ENCODE peak calls at places on chromosome 4, in eight cellular contexts. H is lower leg skin, F is heart right ventricle, P is psoas muscle, W is choroid plexus epithelial cell, M is A549, Q is foreskin fibroblast, Z is AG04450. N is an unnamed sample.

GRCh38 chr4:146852365-146852764 is 93.3 kb downstream of the TTC29 start:
- DNase-seq in H (no peak), F (no peak), P (no peak), W (no peak), M (no peak), Q (no peak), Z (no peak), N (no peak)

GRCh38 chr4:113686950-113687718 is 74.4 kb downstream of the CAMK2D start:
- DNase-seq in H (no peak), F (no peak), P (no peak), W (peak), M (no peak), Q (no peak), Z (no peak), N (no peak)

GRCh38 chr4:80471701-80472100 is 136.2 kb downstream of the CFAP299 start:
- DNase-seq in H (no peak), F (no peak), P (no peak), W (peak), M (no peak), Q (no peak), Z (peak), N (no peak)

GRCh38 chr4:162154862-162155540 is 8.8 kb downstream of the FSTL5 start:
- DNase-seq in H (no peak), F (no peak), P (no peak), W (no peak), M (no peak), Q (no peak), Z (no peak), N (no peak)

GRCh38 chr4:8108261-8108660 is 50.4 kb downstream of the ABLIM2 start:
- DNase-seq in H (no peak), F (no peak), P (peak), W (no peak), M (no peak), Q (no peak), Z (no peak), N (no peak)

GRCh38 chr4:182562350-182562749 is 319.1 kb downstream of the TENM3 start:
- DNase-seq in H (no peak), F (no peak), P (no peak), W (peak), M (no peak), Q (no peak), Z (no peak), N (no peak)

GRCh38 chr4:8761824-8762205 is 109.8 kb downstream of the HMX1 start:
- DNase-seq in H (no peak), F (no peak), P (peak), W (no peak), M (no peak), Q (no peak), Z (no peak), N (no peak)

GRCh38 chr4:132227349-132228165 is 921.5 kb upstream of the PCDH10 start:
- DNase-seq in H (no peak), F (no peak), P (no peak), W (peak), M (peak), Q (peak), Z (no peak), N (no peak)

GRCh38 chr4:15674926-15675325 is 6.7 kb upstream of the FAM200B start:
- DNase-seq in H (no peak), F (no peak), P (no peak), W (no peak), M (no peak), Q (no peak), Z (no peak), N (no peak)

GRCh38 chr4:130210871-130211270 is 1114.9 kb downstream of the C4orf33 start:
- DNase-seq in H (no peak), F (no peak), P (no peak), W (peak), M (no peak), Q (no peak), Z (no peak), N (no peak)

GRCh38 chr4:98542011-98542410 is 116.4 kb downstream of the TSPAN5 start:
- DNase-seq in H (no peak), F (no peak), P (no peak), W (no peak), M (no peak), Q (no peak), Z (no peak), N (no peak)

GRCh38 chr4:98544818-98545399 is 113.5 kb downstream of the TSPAN5 start:
- DNase-seq in H (no peak), F (no peak), P (no peak), W (no peak), M (no peak), Q (no peak), Z (no peak), N (no peak)

GRCh38 chr4:98544141-98544817 is 114.1 kb downstream of the TSPAN5 start:
- DNase-seq in H (no peak), F (no peak), P (no peak), W (no peak), M (no peak), Q (no peak), Z (no peak), N (no peak)

DNA sequence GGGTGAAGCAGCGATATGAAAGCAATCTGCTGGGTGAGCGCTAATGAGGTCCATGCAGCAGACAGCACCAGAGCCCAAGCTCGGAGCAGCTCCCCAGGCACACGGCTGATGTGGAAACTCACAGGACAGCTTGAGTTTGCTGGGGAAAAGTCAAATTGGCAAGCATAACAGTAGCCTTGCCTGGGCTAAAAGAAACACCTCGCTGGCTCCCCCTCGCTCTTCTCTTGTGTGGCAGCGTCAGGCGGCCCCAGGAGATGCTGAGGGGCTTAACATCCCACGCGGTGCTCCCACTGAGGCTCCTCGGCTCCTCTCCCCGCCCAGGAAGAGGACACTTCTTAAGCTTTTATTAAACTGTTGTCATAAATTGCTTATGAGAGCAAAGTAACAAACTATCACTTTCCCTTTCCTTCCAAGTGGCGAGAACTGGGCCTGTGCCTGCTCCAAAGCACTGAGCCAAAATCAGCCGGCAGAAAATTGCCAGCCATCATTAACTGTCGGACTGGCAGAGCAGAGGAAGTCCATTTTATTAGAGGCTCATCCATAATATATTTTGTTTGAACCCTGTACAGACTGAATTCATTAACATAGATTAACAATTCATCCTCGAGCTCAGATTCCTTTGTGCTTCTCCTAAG is 111.4 kb downstream of the TSPAN5 start:
- DNase-seq in H (no peak), F (no peak), P (no peak), W (peak), M (no peak), Q (no peak), Z (no peak), N (no peak)
- H3K4me3 ChIP-seq in H (no peak), F (peak), P (peak), W (peak), M (no peak), Q (peak), Z (peak), N (no peak)

GRCh38 chr4:145182212-145182611 is 1.8 kb upstream of the OTUD4 start:
- DNase-seq in H (no peak), F (no peak), P (no peak), W (no peak), M (no peak), Q (no peak), Z (no peak), N (no peak)

GRCh38 chr4:145178740-145179139 is 1.6 kb downstream of the OTUD4 start:
- DNase-seq in H (no peak), F (no peak), P (no peak), W (no peak), M (no peak), Q (no peak), Z (no peak), N (no peak)

GRCh38 chr4:145179201-145179860 is 1.1 kb downstream of the OTUD4 start:
- DNase-seq in H (peak), F (peak), P (peak), W (peak), M (peak), Q (peak), Z (no peak), N (no peak)

GRCh38 chr4:145181091-145181501 is 707 bp upstream of the OTUD4 start:
- DNase-seq in H (no peak), F (no peak), P (no peak), W (no peak), M (no peak), Q (no peak), Z (no peak), N (no peak)

DNA sequence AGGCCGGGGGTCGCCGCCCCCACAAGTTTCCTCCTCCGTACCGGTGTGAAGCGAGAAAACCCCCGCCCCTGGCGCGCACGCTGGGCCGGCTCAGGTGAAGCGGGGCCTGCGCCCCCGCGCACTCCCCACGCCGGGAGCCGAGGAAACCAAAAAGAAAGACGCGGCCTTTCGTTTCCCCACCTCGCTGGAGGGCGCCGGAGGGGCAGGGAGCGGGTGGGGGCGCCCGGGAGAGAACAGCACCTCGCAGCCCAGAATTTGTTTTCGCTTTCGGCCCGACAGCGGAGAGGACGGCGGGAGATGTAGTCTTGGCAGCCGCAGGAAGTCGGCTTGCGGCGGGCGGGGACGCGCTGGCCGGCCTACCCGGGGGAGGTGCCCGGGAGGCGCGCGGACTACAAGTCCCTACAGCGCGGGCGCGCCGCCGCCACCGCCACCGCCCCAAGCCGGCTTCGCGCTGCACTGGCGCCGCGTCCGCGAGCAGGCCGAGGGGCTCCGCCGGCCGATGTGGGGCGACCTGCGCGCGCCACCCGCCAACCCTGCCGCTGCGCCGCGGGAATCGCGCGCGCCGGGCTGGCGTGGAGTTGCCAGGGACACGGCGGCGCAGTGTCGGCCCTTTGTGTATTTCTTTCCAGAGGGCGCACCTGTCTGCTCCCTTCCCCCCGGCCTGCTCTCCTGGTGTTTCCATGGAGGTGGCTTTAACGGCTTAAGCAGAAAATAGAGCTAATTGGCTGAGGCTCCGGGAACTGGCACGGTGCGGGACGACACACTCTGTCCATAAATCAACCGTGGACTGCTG is at the start of gene OTUD4:
- DNase-seq in H (peak), F (peak), P (peak), W (peak), M (peak), Q (peak), Z (peak), N (peak)
- TF ChIP-seq CTCF in H (no peak), F (peak), P (peak), W (no peak), M (no peak), Q (peak), Z (peak), N (no peak)

GRCh38 chr4:26369132-26370036 is 48.6 kb downstream of the RBPJ start:
- DNase-seq in H (no peak), F (no peak), P (no peak), W (no peak), M (no peak), Q (no peak), Z (no peak), N (no peak)

GRCh38 chr4:26368685-26369084 is 47.9 kb downstream of the RBPJ start:
- DNase-seq in H (no peak), F (no peak), P (no peak), W (no peak), M (no peak), Q (no peak), Z (no peak), N (no peak)

GRCh38 chr4:26372525-26373172 is 51.8 kb downstream of the RBPJ start:
- DNase-seq in H (no peak), F (peak), P (no peak), W (peak), M (no peak), Q (peak), Z (peak), N (peak)

GRCh38 chr4:26375589-26375988 is 54.8 kb downstream of the RBPJ start:
- DNase-seq in H (no peak), F (no peak), P (no peak), W (no peak), M (no peak), Q (no peak), Z (no peak), N (no peak)

DNA sequence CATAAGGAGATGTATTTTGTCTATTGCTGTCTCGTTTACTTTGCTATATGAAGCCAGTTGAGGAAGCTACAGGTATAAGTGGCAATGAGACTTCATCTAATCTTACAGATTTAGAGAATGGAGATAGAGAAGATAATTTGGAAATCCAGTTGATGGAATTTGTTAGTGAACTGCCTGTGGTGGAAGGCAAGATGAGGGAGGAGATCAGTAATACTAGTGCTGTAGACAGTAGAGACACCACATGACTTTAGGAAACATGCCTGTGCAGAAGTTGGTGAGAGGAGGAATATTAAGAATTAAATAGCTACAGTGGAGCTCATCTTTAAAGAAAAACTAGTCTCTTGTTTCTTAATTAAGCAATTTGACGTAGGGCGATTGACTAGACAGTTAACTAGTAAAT is 51.3 kb downstream of the RBPJ start:
- DNase-seq in H (no peak), F (no peak), P (no peak), W (peak), M (no peak), Q (no peak), Z (no peak), N (no peak)
- H3K4me3 ChIP-seq in H (no peak), F (no peak), P (no peak), W (no peak), M (no peak), Q (no peak), Z (no peak), N (no peak)

GRCh38 chr4:37510626-37511025 is 175.6 kb downstream of the RELL1 start:
- DNase-seq in H (no peak), F (no peak), P (no peak), W (no peak), M (no peak), Q (no peak), Z (no peak), N (no peak)
- TF ChIP-seq CTCF in H (no peak), F (no peak), P (no peak), W (no peak), M (no peak), Q (no peak), Z (no peak), N (no peak)

DNA sequence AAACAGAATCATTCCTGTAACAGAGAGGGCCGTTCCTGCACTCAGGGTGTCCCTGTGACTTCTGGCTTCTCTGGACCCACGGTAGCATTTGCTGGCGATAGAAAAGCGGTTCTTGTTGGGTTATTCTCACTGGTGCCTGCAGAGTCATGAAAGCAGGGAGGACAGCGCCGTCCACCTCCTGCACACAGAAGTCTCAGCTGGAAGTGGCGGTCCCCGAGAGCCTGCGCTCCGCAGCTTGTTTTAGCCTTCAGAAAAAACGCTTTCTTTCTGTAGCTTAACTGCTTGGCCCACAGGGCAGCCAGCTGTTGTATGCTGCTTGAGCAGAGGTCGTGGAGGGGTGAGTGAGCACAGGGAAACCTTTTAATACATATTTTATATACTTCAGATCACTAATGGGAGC is 400.7 kb upstream of the FAT1 start:
- DNase-seq in H (no peak), F (no peak), P (no peak), W (peak), M (no peak), Q (no peak), Z (no peak), N (no peak)
- H3K4me3 ChIP-seq in H (no peak), F (no peak), P (no peak), W (no peak), M (no peak), Q (no peak), Z (no peak), N (no peak)

GRCh38 chr4:122450847-122451246 is 5.7 kb downstream of the IL2 start:
- DNase-seq in H (no peak), F (no peak), P (no peak), W (peak), M (peak), Q (no peak), Z (no peak), N (no peak)
- TF ChIP-seq CTCF in H (no peak), F (no peak), P (no peak), W (peak), M (no peak), Q (peak), Z (peak), N (peak)

N was measured in retinal pigment epithelial cell.